ENCODE peak calls at places on chromosome 3, in six cellular contexts. H, W, Q, Z, R and C are unnamed samples. For H3K4me1, the result is how much of the 10 kb centered on the place peaks cover.

GRCh38 chr3:128289534-128289933 is 136.3 kb downstream of the EEFSEC start:
- DNase-seq in H (peak), W (no peak), Q (no peak), Z (no peak), R (no peak), C (no peak)

GRCh38 chr3:138854940-138855339 is 20.2 kb upstream of the PIK3CB start:
- DNase-seq in H (no peak), W (no peak), Q (no peak), Z (no peak), R (no peak), C (no peak)

GRCh38 chr3:47024932-47025331 is 45.5 kb downstream of the NBEAL2 start:
- DNase-seq in H (no peak), W (no peak), Q (no peak), Z (no peak), R (no peak), C (no peak)

GRCh38 chr3:32276279-32276841 is 37.9 kb downstream of the CMTM8 start:
- DNase-seq in H (no peak), W (no peak), Q (no peak), Z (no peak), R (no peak), C (no peak)

GRCh38 chr3:66383998-66384745 is 116.7 kb downstream of the LRIG1 start:
- DNase-seq in H (peak), W (no peak), Q (no peak), Z (no peak), R (no peak), C (no peak)

GRCh38 chr3:113541519-113541918 is 9.2 kb downstream of the SIDT1 start:
- DNase-seq in H (no peak), W (no peak), Q (no peak), Z (no peak), R (no peak), C (no peak)

GRCh38 chr3:47227678-47228077 is 54.9 kb downstream of the KIF9 start:
- DNase-seq in H (no peak), W (no peak), Q (peak), Z (peak), R (no peak), C (peak)

GRCh38 chr3:46971742-46972141 is 4.8 kb downstream of the CCDC12 start:
- DNase-seq in H (no peak), W (no peak), Q (no peak), Z (no peak), R (no peak), C (no peak)

GRCh38 chr3:40044487-40044886 is 235.1 kb downstream of the MYRIP start:
- DNase-seq in H (no peak), W (no peak), Q (no peak), Z (no peak), R (no peak), C (peak)

GRCh38 chr3:157438371-157438735 is 1.7 kb downstream of the PTX3 start:
- DNase-seq in H (no peak), W (no peak), Q (no peak), Z (no peak), R (no peak), C (no peak)

GRCh38 chr3:56928379-56929068 is 126.8 kb upstream of the ARHGEF3 start:
- DNase-seq in H (no peak), W (no peak), Q (no peak), Z (no peak), R (no peak), C (no peak)

GRCh38 chr3:195251336-195252065 is 19.5 kb downstream of the XXYLT1 start:
- DNase-seq in H (peak), W (no peak), Q (peak), Z (no peak), R (no peak), C (no peak)

GRCh38 chr3:9976736-9977709 is 9.6 kb downstream of the EMC3 start:
- DNase-seq in H (peak), W (peak), Q (peak), Z (peak), R (peak), C (peak)

GRCh38 chr3:15428539-15428938 is 1.1 kb downstream of the EAF1 start:
- DNase-seq in H (no peak), W (no peak), Q (no peak), Z (no peak), R (no peak), C (no peak)

GRCh38 chr3:69784854-69785523 is 45.7 kb downstream of the MITF start:
- DNase-seq in H (peak), W (no peak), Q (peak), Z (peak), R (peak), C (no peak)
- H3K4me1 ChIP-seq in H (under half), W (under half), Q (half or more), Z (half or more), R (half or more), C (under half)

GRCh38 chr3:78762121-78762520 is 1005.7 kb downstream of the ROBO1 start:
- DNase-seq in H (no peak), W (no peak), Q (no peak), Z (no peak), R (no peak), C (no peak)

GRCh38 chr3:78754066-78754743 is 1013.6 kb downstream of the ROBO1 start:
- DNase-seq in H (no peak), W (no peak), Q (no peak), Z (no peak), R (no peak), C (no peak)

GRCh38 chr3:78757734-78758133 is 1010.1 kb downstream of the ROBO1 start:
- DNase-seq in H (no peak), W (no peak), Q (no peak), Z (no peak), R (no peak), C (no peak)
- H3K27ac ChIP-seq in H (no peak), W (no peak), Q (no peak), Z (peak), R (no peak), C (no peak)

DNA sequence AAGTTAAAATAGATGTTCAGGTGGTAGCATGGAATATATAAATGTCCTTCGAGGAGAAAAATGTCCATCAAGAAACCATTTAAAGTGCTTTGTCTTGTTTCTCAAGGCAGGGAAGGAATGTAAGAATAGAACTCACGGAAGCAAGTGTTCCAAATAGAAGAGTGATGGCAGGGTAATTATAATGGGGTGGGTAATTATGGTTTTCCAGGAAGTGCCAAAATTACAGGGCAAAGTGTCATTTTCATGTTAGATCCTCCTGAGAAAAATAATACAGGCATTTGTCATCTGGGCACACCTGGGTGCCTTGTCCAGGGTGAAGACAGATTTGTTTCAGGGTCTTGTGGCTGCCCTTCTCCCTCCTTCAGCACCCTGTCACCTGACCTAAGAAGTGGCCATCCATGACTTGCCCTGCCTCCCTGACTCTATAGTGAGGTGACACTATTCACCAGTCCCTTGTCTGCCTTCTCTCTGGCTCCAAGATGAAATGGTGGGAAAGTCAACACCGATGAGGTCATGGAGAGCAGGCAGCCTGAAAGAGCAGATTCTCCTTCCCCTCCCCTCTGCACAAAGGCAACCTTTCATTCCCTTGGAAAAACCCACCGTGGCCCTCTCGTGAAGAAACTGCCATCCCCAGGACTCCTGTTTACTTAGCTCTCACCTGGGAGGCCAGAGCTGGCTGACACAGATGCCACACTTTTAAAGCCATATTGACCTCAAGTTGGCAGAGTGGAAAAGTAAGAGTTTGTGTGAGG is 45.1 kb upstream of the AMOTL2 start:
- DNase-seq in H (no peak), W (no peak), Q (no peak), Z (no peak), R (no peak), C (no peak)
- TF ChIP-seq CTCF in H (no peak), W (no peak), Q (no peak), Z (no peak), R (no peak), C (no peak)

GRCh38 chr3:101854608-101855304 is 5.4 kb downstream of the NFKBIZ start:
- DNase-seq in H (peak), W (no peak), Q (no peak), Z (no peak), R (no peak), C (no peak)

GRCh38 chr3:101858464-101858863 is 9.2 kb downstream of the NFKBIZ start:
- DNase-seq in H (no peak), W (no peak), Q (no peak), Z (no peak), R (no peak), C (no peak)

GRCh38 chr3:101853971-101854370 is 4.7 kb downstream of the NFKBIZ start:
- DNase-seq in H (no peak), W (no peak), Q (no peak), Z (no peak), R (no peak), C (no peak)

GRCh38 chr3:101859882-101860281 is 10.6 kb downstream of the NFKBIZ start:
- DNase-seq in H (no peak), W (no peak), Q (no peak), Z (no peak), R (no peak), C (no peak)

GRCh38 chr3:101857279-101857678 is 8.0 kb downstream of the NFKBIZ start:
- DNase-seq in H (no peak), W (no peak), Q (no peak), Z (no peak), R (no peak), C (no peak)
- H3K4me1 ChIP-seq in H (under half), W (under half), Q (under half), Z (under half), R (under half), C (under half)

DNA sequence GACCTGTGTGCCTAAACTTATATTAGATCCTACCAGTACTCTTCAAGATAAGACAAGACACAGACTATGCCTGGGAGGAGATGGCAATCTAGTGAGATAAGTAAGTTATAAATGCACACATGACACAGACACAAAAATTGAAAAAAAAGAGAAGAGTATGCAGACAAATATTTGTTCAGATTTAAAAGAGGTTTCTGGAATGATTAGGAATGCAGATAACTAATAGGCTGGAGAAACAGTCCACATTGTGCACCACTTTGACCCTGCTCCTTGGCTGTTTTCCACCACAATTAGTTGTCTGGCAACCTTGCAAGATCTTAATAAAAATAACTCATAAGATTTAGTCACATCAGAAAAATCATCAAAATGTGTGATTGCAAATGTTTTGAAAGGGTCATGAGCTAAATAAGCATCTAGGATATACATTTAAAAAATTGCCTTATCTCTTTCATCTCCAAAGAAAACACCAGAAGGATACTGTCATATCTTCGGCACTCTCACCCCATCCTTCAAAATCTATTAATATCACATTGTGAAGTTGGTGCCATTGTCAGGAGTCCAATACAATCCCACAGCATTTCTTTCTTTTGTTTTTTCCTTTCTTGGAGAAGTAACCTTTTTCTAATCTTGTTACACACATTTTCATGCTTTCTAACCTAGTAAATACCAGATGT is 153.7 kb upstream of the KCNMB2 start:
- DNase-seq in H (no peak), W (no peak), Q (no peak), Z (no peak), R (no peak), C (no peak)
- H3K27ac ChIP-seq in H (no peak), W (no peak), Q (peak), Z (peak), R (no peak), C (peak)